ENCODE peak calls at places on chromosomes 6 and 20, in ten cellular contexts. One of them, this sample, is unnamed.

GRCh38 chr6:25017932-25018581 is 82.3 kb upstream of the RIPOR2 start:
- DNase-seq in SK-N-SH: no peak
- DNase-seq in HCT116: peak; percentile 53
- DNase-seq in body of pancreas: peak; percentile 52
- DNase-seq in uterus: peak; percentile 61
- DNase-seq in HepG2: peak; percentile 8
- DNase-seq in upper lobe of left lung: no peak
- DNase-seq in left lung: peak; percentile 80
- DNase-seq in Peyer's patch: no peak
- DNase-seq in prostate gland: peak; percentile 23
- DNase-seq in this sample: peak; percentile 69

GRCh38 chr20:38840894-38841470 is 35.5 kb downstream of the PPP1R16B start:
- DNase-seq in upper lobe of left lung: no peak
- DNase-seq in Peyer's patch: no peak
- DNase-seq in body of pancreas: no peak
- DNase-seq in SK-N-SH: no peak
- DNase-seq in left lung: no peak
- DNase-seq in HepG2: no peak
- DNase-seq in uterus: no peak
- DNase-seq in HCT116: no peak
- DNase-seq in prostate gland: no peak
- DNase-seq in this sample: no peak

GRCh38 chr20:15220009-15220656 is 882.7 kb upstream of the FLRT3 start:
- DNase-seq in prostate gland: no peak
- DNase-seq in Peyer's patch: no peak
- DNase-seq in left lung: no peak
- DNase-seq in HepG2: no peak
- DNase-seq in body of pancreas: no peak
- DNase-seq in SK-N-SH: no peak
- DNase-seq in HCT116: no peak
- DNase-seq in uterus: no peak
- DNase-seq in upper lobe of left lung: no peak
- DNase-seq in this sample: no peak

GRCh38 chr6:19664050-19664449 is 173.1 kb upstream of the ID4 start:
- DNase-seq in upper lobe of left lung: no peak
- DNase-seq in SK-N-SH: no peak
- DNase-seq in body of pancreas: no peak
- DNase-seq in prostate gland: no peak
- DNase-seq in left lung: no peak
- DNase-seq in uterus: no peak
- DNase-seq in Peyer's patch: no peak
- DNase-seq in HCT116: no peak
- DNase-seq in HepG2: no peak
- DNase-seq in this sample: no peak

GRCh38 chr20:53408728-53409157 is 184.9 kb downstream of the ZNF217 start:
- DNase-seq in uterus: no peak
- DNase-seq in body of pancreas: no peak
- DNase-seq in HepG2: no peak
- DNase-seq in upper lobe of left lung: no peak
- DNase-seq in Peyer's patch: no peak
- DNase-seq in prostate gland: no peak
- DNase-seq in left lung: no peak
- DNase-seq in HCT116: no peak
- DNase-seq in SK-N-SH: no peak
- DNase-seq in this sample: no peak

GRCh38 chr6:33570806-33571636 is 9.1 kb downstream of the BAK1 start:
- DNase-seq in HCT116: peak; percentile 31
- DNase-seq in HepG2: peak; percentile 53
- DNase-seq in prostate gland: peak; percentile 72
- DNase-seq in body of pancreas: peak; percentile 84
- DNase-seq in SK-N-SH: peak; percentile 93
- DNase-seq in upper lobe of left lung: peak; percentile 95
- DNase-seq in left lung: peak; percentile 97
- DNase-seq in Peyer's patch: peak; percentile 88
- DNase-seq in uterus: peak; percentile 75
- DNase-seq in this sample: peak; percentile 88

GRCh38 chr6:19157496-19157895 is 679.7 kb upstream of the ID4 start:
- DNase-seq in Peyer's patch: no peak
- DNase-seq in HCT116: no peak
- DNase-seq in body of pancreas: no peak
- DNase-seq in HepG2: no peak
- DNase-seq in SK-N-SH: no peak
- DNase-seq in upper lobe of left lung: no peak
- DNase-seq in uterus: no peak
- DNase-seq in left lung: no peak
- DNase-seq in prostate gland: no peak
- DNase-seq in this sample: no peak

GRCh38 chr6:3229566-3230274 is 2.3 kb upstream of the TUBB2B start:
- DNase-seq in HCT116: no peak
- DNase-seq in Peyer's patch: peak; percentile 51
- DNase-seq in left lung: peak; percentile 79
- DNase-seq in upper lobe of left lung: peak; percentile 85
- DNase-seq in prostate gland: no peak
- DNase-seq in HepG2: no peak
- DNase-seq in body of pancreas: no peak
- DNase-seq in uterus: no peak
- DNase-seq in SK-N-SH: peak; percentile 50
- DNase-seq in this sample: no peak

GRCh38 chr6:105601541-105602174 is 198.8 kb upstream of the PREP start:
- DNase-seq in body of pancreas: peak; percentile 48
- DNase-seq in HepG2: peak; percentile 36
- DNase-seq in HCT116: no peak
- DNase-seq in Peyer's patch: no peak
- DNase-seq in uterus: peak; percentile 71
- DNase-seq in left lung: no peak
- DNase-seq in prostate gland: peak; percentile 79
- DNase-seq in SK-N-SH: no peak
- DNase-seq in upper lobe of left lung: no peak
- DNase-seq in this sample: no peak

GRCh38 chr20:57250607-57251343 is 15.7 kb downstream of the BMP7 start:
- DNase-seq in upper lobe of left lung: peak; percentile 52
- DNase-seq in HCT116: no peak
- DNase-seq in body of pancreas: no peak
- DNase-seq in uterus: no peak
- DNase-seq in HepG2: no peak
- DNase-seq in SK-N-SH: peak; percentile 66
- DNase-seq in Peyer's patch: no peak
- DNase-seq in prostate gland: no peak
- DNase-seq in left lung: no peak
- DNase-seq in this sample: peak; percentile 96

GRCh38 chr20:33651562-33652048 is 10.5 kb upstream of the C20orf144 start:
- DNase-seq in upper lobe of left lung: no peak
- DNase-seq in Peyer's patch: no peak
- DNase-seq in SK-N-SH: no peak
- DNase-seq in uterus: no peak
- DNase-seq in prostate gland: no peak
- DNase-seq in left lung: peak; percentile 23
- DNase-seq in HepG2: no peak
- DNase-seq in HCT116: no peak
- DNase-seq in body of pancreas: no peak
- DNase-seq in this sample: no peak
- H3K4me1 ChIP-seq in upper lobe of left lung: peaks cover 42% of the 10 kb centered on the region
- H3K4me1 ChIP-seq in Peyer's patch: no peaks in the 10 kb centered on the region
- H3K4me1 ChIP-seq in SK-N-SH: peaks cover 51% of the 10 kb centered on the region
- H3K4me1 ChIP-seq in uterus: no peaks in the 10 kb centered on the region
- H3K4me1 ChIP-seq in prostate gland: peaks cover 45% of the 10 kb centered on the region
- H3K4me1 ChIP-seq in left lung: peaks cover 10% of the 10 kb centered on the region
- H3K4me1 ChIP-seq in HepG2: peaks cover 37% of the 10 kb centered on the region
- H3K4me1 ChIP-seq in HCT116: peaks cover 16% of the 10 kb centered on the region
- H3K4me1 ChIP-seq in body of pancreas: peaks cover 48% of the 10 kb centered on the region
- H3K4me1 ChIP-seq in this sample: no peaks in the 10 kb centered on the region

DNA sequence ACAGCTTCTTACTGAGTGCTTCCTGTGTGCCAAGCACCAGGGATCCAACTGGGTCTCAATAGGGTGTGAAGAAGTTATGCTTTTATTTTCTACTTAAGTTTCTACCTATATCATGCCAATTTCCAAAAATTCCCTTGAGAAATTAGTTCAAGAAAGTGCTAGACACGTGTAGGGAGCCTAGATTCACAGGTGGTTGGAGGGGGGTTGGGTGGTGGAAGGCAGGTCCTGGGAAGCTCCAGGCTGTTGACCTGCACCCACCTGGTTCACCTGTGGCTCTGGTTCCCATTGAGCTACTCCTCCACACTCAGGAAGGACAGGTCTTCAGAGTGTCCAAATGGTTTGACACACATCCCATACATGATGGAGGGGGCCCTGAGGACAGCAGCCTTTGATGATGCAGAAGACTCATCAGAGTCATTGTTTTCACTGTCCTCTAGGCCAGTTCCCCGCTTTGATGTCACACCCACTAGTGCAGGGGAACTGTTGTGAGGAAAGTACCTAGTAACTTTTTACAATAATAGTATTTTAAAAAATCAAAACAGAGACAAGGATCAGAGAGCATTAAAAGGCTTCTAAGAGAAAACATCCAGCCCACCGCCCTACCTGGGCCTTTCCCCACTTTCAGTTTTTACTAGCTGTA is 39.8 kb upstream of the MYL9 start:
- DNase-seq in left lung: no peak
- DNase-seq in Peyer's patch: no peak
- DNase-seq in uterus: no peak
- DNase-seq in body of pancreas: no peak
- DNase-seq in HCT116: no peak
- DNase-seq in SK-N-SH: no peak
- DNase-seq in upper lobe of left lung: no peak
- DNase-seq in HepG2: no peak
- DNase-seq in prostate gland: no peak
- DNase-seq in this sample: no peak
- H3K36me3 ChIP-seq in left lung: no peaks in the 10 kb centered on the region
- H3K36me3 ChIP-seq in Peyer's patch: no peaks in the 10 kb centered on the region
- H3K36me3 ChIP-seq in uterus: no peaks in the 10 kb centered on the region
- H3K36me3 ChIP-seq in body of pancreas: peaks cover 13% of the 10 kb centered on the region
- H3K36me3 ChIP-seq in HCT116: no peaks in the 10 kb centered on the region
- H3K36me3 ChIP-seq in SK-N-SH: peaks cover 55% of the 10 kb centered on the region
- H3K36me3 ChIP-seq in upper lobe of left lung: peaks cover 20% of the 10 kb centered on the region
- H3K36me3 ChIP-seq in HepG2: peaks cover 73% of the 10 kb centered on the region
- H3K36me3 ChIP-seq in prostate gland: peaks cover 6% of the 10 kb centered on the region
- H3K36me3 ChIP-seq in this sample: peaks cover 47% of the 10 kb centered on the region

GRCh38 chr6:138107752-138108592 is 753 bp upstream of the PERP start:
- DNase-seq in left lung: no peak
- DNase-seq in uterus: no peak
- DNase-seq in HepG2: peak; percentile 73
- DNase-seq in prostate gland: peak; percentile 26
- DNase-seq in SK-N-SH: peak; percentile 20
- DNase-seq in HCT116: peak; percentile 57
- DNase-seq in body of pancreas: peak; percentile 69
- DNase-seq in upper lobe of left lung: no peak
- DNase-seq in Peyer's patch: peak; percentile 89
- DNase-seq in this sample: no peak
- H3K27ac ChIP-seq in left lung: peak overlapping the region; percentile 82
- H3K27ac ChIP-seq in uterus: peak overlapping the region; percentile 71
- H3K27ac ChIP-seq in HepG2: peak overlapping the region; percentile 86
- H3K27ac ChIP-seq in prostate gland: peak overlapping the region; percentile 95
- H3K27ac ChIP-seq in SK-N-SH: no peak overlapping the region
- H3K27ac ChIP-seq in HCT116: peak overlapping the region; percentile 92
- H3K27ac ChIP-seq in body of pancreas: peak overlapping the region; percentile 91
- H3K27ac ChIP-seq in upper lobe of left lung: peak overlapping the region; percentile 88
- H3K27ac ChIP-seq in Peyer's patch: peak overlapping the region; percentile 95
- H3K27ac ChIP-seq in this sample: no peak overlapping the region

GRCh38 chr6:16725145-16725864 is 36.0 kb downstream of the ATXN1 start:
- DNase-seq in body of pancreas: no peak
- DNase-seq in uterus: no peak
- DNase-seq in left lung: no peak
- DNase-seq in prostate gland: no peak
- DNase-seq in upper lobe of left lung: no peak
- DNase-seq in HepG2: no peak
- DNase-seq in HCT116: no peak
- DNase-seq in Peyer's patch: no peak
- DNase-seq in SK-N-SH: no peak
- DNase-seq in this sample: no peak
- H3K4me1 ChIP-seq in body of pancreas: peaks cover 16% of the 10 kb centered on the region
- H3K4me1 ChIP-seq in uterus: peaks cover 14% of the 10 kb centered on the region
- H3K4me1 ChIP-seq in left lung: peaks cover 35% of the 10 kb centered on the region
- H3K4me1 ChIP-seq in prostate gland: peaks cover 6% of the 10 kb centered on the region
- H3K4me1 ChIP-seq in upper lobe of left lung: peaks cover 66% of the 10 kb centered on the region
- H3K4me1 ChIP-seq in HepG2: peaks cover 87% of the 10 kb centered on the region
- H3K4me1 ChIP-seq in HCT116: peaks cover 92% of the 10 kb centered on the region
- H3K4me1 ChIP-seq in Peyer's patch: no peaks in the 10 kb centered on the region
- H3K4me1 ChIP-seq in SK-N-SH: no peaks in the 10 kb centered on the region
- H3K4me1 ChIP-seq in this sample: peaks cover 35% of the 10 kb centered on the region

DNA sequence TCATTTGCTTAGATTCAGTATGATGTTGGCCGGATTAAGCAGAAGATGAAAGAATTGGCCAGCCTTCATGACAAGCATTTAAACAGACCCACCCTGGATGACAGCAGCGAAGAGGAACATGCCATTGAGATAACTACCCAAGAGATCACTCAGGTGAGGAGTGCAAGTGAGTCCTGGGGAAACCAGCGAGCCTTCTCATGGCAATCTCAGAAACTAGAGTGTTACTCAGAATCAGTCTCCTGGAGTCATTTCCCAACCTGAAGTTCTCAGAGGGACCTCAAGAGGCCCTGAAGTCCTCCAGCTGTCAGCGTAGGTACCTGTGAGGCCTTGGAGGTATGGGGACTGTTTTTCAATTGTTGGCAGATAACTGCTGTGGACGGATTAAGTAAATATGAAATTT is 16.9 kb downstream of the STX16 start:
- DNase-seq in SK-N-SH: no peak
- DNase-seq in Peyer's patch: no peak
- DNase-seq in uterus: no peak
- DNase-seq in HepG2: no peak
- DNase-seq in left lung: no peak
- DNase-seq in prostate gland: no peak
- DNase-seq in HCT116: no peak
- DNase-seq in body of pancreas: no peak
- DNase-seq in upper lobe of left lung: no peak
- DNase-seq in this sample: no peak
- H3K36me3 ChIP-seq in SK-N-SH: peaks cover 54% of the 10 kb centered on the region
- H3K36me3 ChIP-seq in Peyer's patch: no peaks in the 10 kb centered on the region
- H3K36me3 ChIP-seq in uterus: no peaks in the 10 kb centered on the region
- H3K36me3 ChIP-seq in HepG2: peaks cover 69% of the 10 kb centered on the region
- H3K36me3 ChIP-seq in left lung: no peaks in the 10 kb centered on the region
- H3K36me3 ChIP-seq in prostate gland: no peaks in the 10 kb centered on the region
- H3K36me3 ChIP-seq in HCT116: peaks cover 27% of the 10 kb centered on the region
- H3K36me3 ChIP-seq in body of pancreas: peaks cover 16% of the 10 kb centered on the region
- H3K36me3 ChIP-seq in upper lobe of left lung: peaks cover 6% of the 10 kb centered on the region
- H3K36me3 ChIP-seq in this sample: peaks cover 62% of the 10 kb centered on the region

This sample was measured in SJCRH30.